ENCODE peak calls at places on chromosome 20, in seven cellular contexts. B is tibial nerve, J is adrenal gland, S is prostate gland, T is A549, R is HCT116, M is sigmoid colon. H is an unnamed sample.

GRCh38 chr20:8094845-8095244 is 37.2 kb upstream of the PLCB1 start:
- DNase-seq in B (no peak), J (no peak), S (peak), T (no peak), R (no peak), M (no peak), H (no peak)

GRCh38 chr20:48986899-48987298 is 59.2 kb upstream of the CSE1L start:
- DNase-seq in B (no peak), J (peak), S (no peak), T (no peak), R (no peak), M (no peak), H (no peak)

GRCh38 chr20:38902601-38903000 is 23.6 kb upstream of the FAM83D start:
- DNase-seq in B (no peak), J (no peak), S (no peak), T (no peak), R (no peak), M (no peak), H (no peak)

GRCh38 chr20:20393207-20393606 is 25.3 kb downstream of the INSM1 start:
- DNase-seq in B (no peak), J (no peak), S (no peak), T (no peak), R (no peak), M (no peak), H (no peak)

GRCh38 chr20:2507875-2508630 is 662 bp downstream of the ZNF343 start:
- DNase-seq in B (no peak), J (peak), S (no peak), T (peak), R (no peak), M (peak), H (no peak)

GRCh38 chr20:35369804-35370203 is 42.0 kb downstream of the UQCC1 start:
- DNase-seq in B (no peak), J (no peak), S (no peak), T (no peak), R (no peak), M (no peak), H (no peak)

GRCh38 chr20:58523916-58524315 is 8.7 kb upstream of the APCDD1L start:
- DNase-seq in B (no peak), J (no peak), S (no peak), T (no peak), R (no peak), M (peak), H (no peak)

GRCh38 chr20:51650685-51651134 is 108.2 kb upstream of the NFATC2 start:
- DNase-seq in B (no peak), J (peak), S (no peak), T (no peak), R (peak), M (no peak), H (no peak)

GRCh38 chr20:32820000-32820697 is 395 bp downstream of the MAPRE1 start:
- DNase-seq in B (peak), J (peak), S (peak), T (peak), R (peak), M (no peak), H (peak)

GRCh38 chr20:18299364-18299763 is 11.0 kb downstream of the ZNF133 start:
- DNase-seq in B (no peak), J (no peak), S (no peak), T (no peak), R (no peak), M (no peak), H (no peak)

GRCh38 chr20:17803765-17804164 is 104.0 kb downstream of the BANF2 start:
- DNase-seq in B (peak), J (peak), S (no peak), T (no peak), R (no peak), M (peak), H (peak)

GRCh38 chr20:58649288-58650180 is 1.5 kb upstream of the STX16 start:
- DNase-seq in B (no peak), J (no peak), S (no peak), T (no peak), R (no peak), M (peak), H (no peak)

GRCh38 chr20:8242827-8243764 is 111.0 kb downstream of the PLCB1 start:
- DNase-seq in B (no peak), J (no peak), S (no peak), T (no peak), R (no peak), M (no peak), H (no peak)

GRCh38 chr20:25547063-25547462 is 38.3 kb downstream of the NINL start:
- DNase-seq in B (no peak), J (no peak), S (no peak), T (no peak), R (no peak), M (no peak), H (no peak)

GRCh38 chr20:54292186-54292585 is 84.3 kb downstream of the PFDN4 start:
- DNase-seq in B (no peak), J (no peak), S (no peak), T (no peak), R (no peak), M (no peak), H (no peak)

GRCh38 chr20:57654998-57655811 is 35.0 kb upstream of the ZBP1 start:
- DNase-seq in B (peak), J (no peak), S (peak), T (peak), R (no peak), M (no peak), H (peak)

GRCh38 chr20:59006864-59007757 is at the start of gene CTSZ:
- DNase-seq in B (no peak), J (peak), S (no peak), T (peak), R (no peak), M (peak), H (peak)

DNA sequence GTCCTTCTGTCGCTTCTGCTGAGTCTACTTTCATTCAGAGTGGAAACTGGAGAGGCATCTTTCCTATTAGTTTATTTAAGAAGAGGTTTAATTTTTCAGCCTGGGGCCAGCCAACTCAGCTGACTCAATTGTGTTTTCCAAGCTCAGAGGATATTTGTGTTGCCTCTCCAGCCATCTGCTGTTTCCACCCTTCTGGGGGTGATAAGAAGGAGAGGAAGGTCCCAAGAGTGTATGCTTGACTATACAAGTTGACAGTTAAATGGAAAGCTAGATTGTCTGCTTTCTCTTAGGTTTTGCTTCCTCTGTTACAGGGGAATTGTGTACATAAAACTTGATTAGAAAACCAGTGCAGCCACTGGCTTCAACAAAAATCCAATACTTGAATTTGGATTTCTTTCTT is 3.0 kb downstream of the PSMF1 start:
- DNase-seq in B (no peak), J (no peak), S (no peak), T (no peak), R (no peak), M (no peak), H (no peak)
- H3K4me3 ChIP-seq in B (no peak), J (no peak), S (no peak), T (no peak), R (no peak), M (no peak), H (no peak)

GRCh38 chr20:44460795-44461141 is 14.9 kb upstream of the TTPAL start:
- DNase-seq in B (peak), J (peak), S (no peak), T (peak), R (peak), M (no peak), H (no peak)
- TF ChIP-seq CTCF in B (peak), J (peak), S (peak), T (peak), R (peak), M (no peak), H (peak)

GRCh38 chr20:10307359-10307735 is 88.7 kb downstream of the SNAP25 start:
- DNase-seq in B (no peak), J (no peak), S (no peak), T (no peak), R (no peak), M (no peak), H (no peak)

GRCh38 chr20:10308652-10309051 is 90.0 kb downstream of the SNAP25 start:
- DNase-seq in B (no peak), J (no peak), S (no peak), T (no peak), R (no peak), M (no peak), H (no peak)

GRCh38 chr20:10304474-10305046 is 85.9 kb downstream of the SNAP25 start:
- DNase-seq in B (no peak), J (no peak), S (no peak), T (no peak), R (no peak), M (no peak), H (no peak)

GRCh38 chr20:10309326-10309725 is 90.7 kb downstream of the SNAP25 start:
- DNase-seq in B (no peak), J (no peak), S (no peak), T (peak), R (no peak), M (no peak), H (no peak)

DNA sequence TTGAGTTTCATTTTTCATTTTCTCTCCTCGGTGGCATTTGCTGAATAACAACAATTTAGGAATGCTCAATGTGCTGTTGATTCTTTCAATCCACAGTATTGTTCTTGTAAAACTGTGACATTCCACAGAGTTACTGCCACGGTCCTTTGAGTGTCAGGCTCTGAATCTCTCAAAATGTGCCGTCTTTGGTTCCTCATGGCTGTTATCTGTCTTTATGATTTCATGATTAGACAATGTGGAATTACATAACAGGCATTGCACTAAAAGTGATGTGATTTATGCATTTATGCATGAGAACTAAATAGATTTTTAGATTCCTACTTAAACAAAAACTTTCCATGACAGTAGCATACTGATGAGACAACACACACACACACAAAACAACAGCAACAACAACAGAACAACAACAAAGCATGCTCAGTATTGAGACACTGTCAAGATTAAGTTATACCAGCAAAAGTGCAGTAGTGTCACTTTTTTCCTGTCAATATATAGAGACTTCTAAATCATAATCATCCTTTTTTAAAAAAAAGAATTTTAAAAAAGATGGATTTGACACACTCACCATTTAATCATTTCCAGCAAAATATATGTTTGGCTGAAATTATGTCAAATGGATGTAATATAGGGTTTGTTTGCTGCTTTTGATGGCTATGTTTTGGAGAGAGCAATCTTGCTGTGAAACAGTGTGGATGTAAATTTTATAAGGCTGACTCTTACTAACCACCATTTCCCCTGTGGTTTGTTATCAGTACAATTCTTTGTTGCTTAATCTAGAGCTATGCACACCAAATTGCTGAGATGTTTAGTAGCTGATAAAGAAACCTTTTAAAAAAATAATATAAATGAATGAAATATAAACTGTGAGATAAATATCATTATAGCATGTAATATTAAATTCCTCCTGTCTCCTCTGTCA is 88.1 kb downstream of the SNAP25 start:
- DNase-seq in B (no peak), J (no peak), S (no peak), T (no peak), R (no peak), M (no peak), H (no peak)
- TF ChIP-seq POLR2A in B (no peak), J (no peak), S (no peak), T (no peak), R (no peak), M (no peak), H (no peak)

DNA sequence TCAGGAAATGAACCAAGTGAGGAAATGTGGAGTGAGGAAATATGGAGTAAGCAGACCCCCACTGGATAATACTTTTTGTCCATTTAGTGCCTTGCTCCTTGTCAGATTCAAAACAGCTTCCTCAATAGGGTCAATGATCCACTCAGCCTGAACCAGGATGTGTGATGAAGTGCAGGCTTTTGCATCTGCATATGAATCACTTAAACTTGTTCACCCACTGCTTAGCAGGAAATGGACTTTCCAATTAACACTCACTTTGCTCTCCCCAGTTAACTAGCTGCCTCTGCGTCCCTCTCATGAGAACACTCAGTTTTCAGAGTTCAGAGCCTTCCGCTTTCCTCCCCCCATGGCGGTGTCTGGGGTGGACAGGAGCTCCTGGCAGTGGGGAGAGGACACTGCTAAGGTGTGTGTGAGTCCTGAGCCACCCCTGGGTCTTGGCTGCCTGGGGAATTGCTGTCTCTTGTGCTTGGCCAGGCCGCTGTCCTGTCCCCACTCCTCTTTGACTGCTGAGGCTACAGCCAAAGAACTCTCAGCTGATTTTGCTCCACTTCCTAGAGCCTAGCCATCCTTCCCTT is 621.8 kb downstream of the CDH26 start:
- DNase-seq in B (no peak), J (no peak), S (no peak), T (no peak), R (no peak), M (no peak), H (no peak)
- H3K4me3 ChIP-seq in B (no peak), J (no peak), S (no peak), T (no peak), R (no peak), M (no peak), H (no peak)

DNA sequence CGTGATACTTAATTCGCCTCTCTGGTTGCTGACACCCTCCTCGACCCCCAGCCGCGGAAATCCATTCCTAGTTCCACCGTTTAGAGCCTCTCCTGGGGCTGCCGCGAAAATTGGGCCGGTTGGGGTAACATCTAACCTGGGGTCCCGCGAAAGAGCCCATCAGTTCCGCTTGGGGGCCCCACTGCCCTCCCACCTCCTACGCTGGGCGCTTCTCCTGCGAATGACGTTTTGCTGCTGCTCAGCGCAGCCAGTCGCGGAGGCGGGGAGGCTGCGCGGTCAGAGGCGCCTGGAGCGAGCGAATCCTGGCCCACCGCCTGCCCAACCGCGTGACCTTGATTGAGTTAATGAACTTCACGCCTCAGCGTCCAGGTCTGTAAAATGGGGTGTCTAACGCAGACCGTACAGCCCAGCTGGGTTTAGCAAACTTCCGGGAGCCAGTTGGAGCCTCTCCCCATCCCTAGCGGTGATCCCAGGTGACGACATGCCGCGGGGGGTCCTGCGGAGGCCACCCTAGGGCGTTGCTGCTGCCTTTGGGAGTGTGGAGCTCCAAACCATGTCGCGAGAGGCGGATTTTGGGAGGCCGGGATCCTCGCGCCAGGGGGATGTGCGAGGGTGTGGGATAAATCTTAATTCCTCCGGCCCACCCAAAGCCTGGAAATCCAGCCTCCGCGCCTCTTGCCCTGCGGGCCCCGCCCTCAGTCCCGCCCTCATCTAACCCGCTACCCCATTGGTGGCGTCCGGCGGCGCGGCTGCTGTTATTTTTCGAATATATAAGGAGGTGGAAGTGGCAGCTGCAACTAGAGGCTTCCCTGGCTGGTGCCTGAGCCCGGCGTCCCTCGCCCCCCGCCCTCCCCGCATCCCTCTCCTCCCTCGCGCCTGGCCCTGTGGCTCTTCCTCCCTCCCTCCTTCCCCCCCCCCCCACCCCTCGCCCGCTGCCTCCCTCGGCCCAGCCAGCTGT is at the start of gene CDC25B:
- DNase-seq in B (peak), J (peak), S (peak), T (peak), R (peak), M (peak), H (peak)
- TF ChIP-seq CTCF in B (peak), J (peak), S (peak), T (peak), R (peak), M (peak), H (no peak)

DNA sequence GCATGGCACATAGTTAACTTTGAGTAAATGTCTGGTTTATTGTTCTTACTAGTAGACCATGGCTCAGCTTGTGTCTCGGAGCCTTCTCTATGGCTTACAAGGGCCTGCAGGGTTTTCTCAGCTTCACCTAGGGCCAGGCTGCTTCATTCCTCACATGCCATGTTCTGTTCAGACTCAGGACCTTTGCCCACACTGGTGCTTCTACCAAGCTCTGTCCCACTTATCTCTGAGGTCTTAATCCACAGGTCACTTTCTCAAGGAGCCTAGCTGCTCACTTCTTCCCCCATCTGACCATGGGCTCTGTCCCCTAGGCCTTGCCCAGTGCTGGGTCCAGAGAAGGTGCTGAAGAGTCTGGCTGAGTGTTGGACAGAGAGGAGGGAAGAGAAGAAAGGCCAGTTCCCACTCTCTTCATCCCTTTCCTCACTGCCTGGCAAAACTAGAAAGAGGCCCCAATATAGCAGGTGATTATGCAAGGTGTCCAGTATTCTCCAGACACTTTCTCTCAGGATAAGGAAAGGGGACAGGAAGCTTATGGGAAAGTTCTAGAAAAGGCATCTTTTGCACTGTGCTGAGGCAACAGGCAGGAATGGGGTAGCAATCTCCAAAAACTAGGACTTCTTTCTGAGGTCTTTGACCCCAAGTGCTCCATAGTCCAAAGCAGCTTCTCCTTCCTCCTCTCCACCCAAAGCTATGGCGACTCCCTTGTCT is 40.0 kb downstream of the COX4I2 start:
- DNase-seq in B (no peak), J (no peak), S (no peak), T (no peak), R (no peak), M (no peak), H (no peak)
- TF ChIP-seq POLR2A in B (no peak), J (no peak), S (no peak), T (no peak), R (no peak), M (no peak), H (no peak)

GRCh38 chr20:53001502-53002301 is 29.5 kb downstream of the TSHZ2 start:
- DNase-seq in B (no peak), J (no peak), S (no peak), T (no peak), R (no peak), M (no peak), H (no peak)
- H3K4me3 ChIP-seq in B (no peak), J (no peak), S (no peak), T (no peak), R (no peak), M (no peak), H (no peak)

H was measured in heart left ventricle.